ENCODE peak calls at places on chromosomes 13 and 19, in eight cellular contexts. H is body of pancreas, W is mammary epithelial cell, P is keratinocyte, B is GM23338, K is esophagus squamous epithelium, U is psoas muscle, F is stomach. T is an unnamed sample.

GRCh38 chr13:74528751-74529513 is 394.7 kb upstream of the KLF12 start:
- DNase-seq in H (no peak), W (peak; percentile 25), P (no peak), B (no peak), K (no peak), U (no peak), F (no peak), T (no peak)

GRCh38 chr19:49920624-49921363 is 8.2 kb upstream of the ATF5 start:
- DNase-seq in H (no peak), W (no peak), P (no peak), B (no peak), K (no peak), U (no peak), F (no peak), T (no peak)

GRCh38 chr13:93244141-93244917 is 17.7 kb downstream of the GPC6 start:
- DNase-seq in H (no peak), W (peak; percentile 63), P (no peak), B (no peak), K (no peak), U (no peak), F (no peak), T (peak; percentile 19)

GRCh38 chr13:112105884-112106283 is 38.9 kb downstream of the SOX1 start:
- DNase-seq in H (no peak), W (no peak), P (no peak), B (peak; percentile 82), K (no peak), U (no peak), F (no peak), T (no peak)

GRCh38 chr13:44903596-44903995 is 85.7 kb downstream of the NUFIP1 start:
- DNase-seq in H (peak; percentile 64), W (no peak), P (no peak), B (no peak), K (no peak), U (peak; percentile 89), F (peak; percentile 58), T (no peak)

GRCh38 chr13:110306960-110307696 is at the start of the genes COL4A1 and COL4A2:
- DNase-seq in H (peak; percentile 60), W (peak; percentile 75), P (no peak), B (peak; percentile 87), K (no peak), U (peak; percentile 83), F (no peak), T (no peak)

GRCh38 chr13:25811506-25811905 is 240.3 kb downstream of the SHISA2 start:
- DNase-seq in H (no peak), W (no peak), P (no peak), B (no peak), K (no peak), U (no peak), F (no peak), T (no peak)

GRCh38 chr19:418761-419632 is 10.1 kb upstream of the C2CD4C start:
- DNase-seq in H (peak; percentile 5), W (no peak), P (no peak), B (no peak), K (no peak), U (no peak), F (no peak), T (no peak)

GRCh38 chr19:616276-616675 is 17.1 kb downstream of the POLRMT start:
- DNase-seq in H (no peak), W (no peak), P (no peak), B (peak; percentile 72), K (no peak), U (no peak), F (no peak), T (no peak)

GRCh38 chr13:51192348-51192747 is 29.9 kb upstream of the FAM124A start:
- DNase-seq in H (no peak), W (no peak), P (no peak), B (no peak), K (no peak), U (no peak), F (no peak), T (no peak)

GRCh38 chr13:103218253-103218652 is 152.0 kb upstream of the SLC10A2 start:
- DNase-seq in H (no peak), W (no peak), P (no peak), B (no peak), K (no peak), U (no peak), F (no peak), T (no peak)

GRCh38 chr19:50419580-50420035 is 870 bp downstream of the SPIB start:
- DNase-seq in H (no peak), W (no peak), P (no peak), B (peak; percentile 81), K (no peak), U (no peak), F (no peak), T (no peak)

GRCh38 chr13:69585656-69586055 is 522.0 kb upstream of the ATXN8OS start:
- DNase-seq in H (no peak), W (no peak), P (no peak), B (peak; percentile 15), K (no peak), U (no peak), F (no peak), T (no peak)

GRCh38 chr19:39745645-39746044 is 7.8 kb upstream of the CLC start:
- DNase-seq in H (no peak), W (no peak), P (no peak), B (no peak), K (no peak), U (no peak), F (no peak), T (no peak)

GRCh38 chr19:29084266-29084665 is 128.7 kb downstream of the UQCRFS1 start:
- DNase-seq in H (no peak), W (no peak), P (no peak), B (peak; percentile 66), K (no peak), U (no peak), F (no peak), T (no peak)

GRCh38 chr13:100244431-100244830 is 155.5 kb downstream of the PCCA start:
- DNase-seq in H (no peak), W (no peak), P (no peak), B (peak; percentile 35), K (no peak), U (no peak), F (no peak), T (no peak)

GRCh38 chr19:29939628-29940027 is 2.4 kb upstream of the URI1 start:
- DNase-seq in H (no peak), W (no peak), P (no peak), B (no peak), K (no peak), U (no peak), F (no peak), T (no peak)

GRCh38 chr19:19642506-19643157 is 825 bp downstream of the GMIP start:
- DNase-seq in H (no peak), W (no peak), P (no peak), B (no peak), K (no peak), U (no peak), F (no peak), T (peak; percentile 65)

GRCh38 chr13:105196052-105196451 is 1339.4 kb downstream of the EFNB2 start:
- DNase-seq in H (no peak), W (no peak), P (no peak), B (peak; percentile 86), K (no peak), U (no peak), F (no peak), T (no peak)
- H3K4me3 ChIP-seq in H (no peak overlapping the region), W (no peak overlapping the region), P (no peak overlapping the region), B (no peak overlapping the region), K (no peak overlapping the region), U (no peak overlapping the region), F (no peak overlapping the region), T (no peak overlapping the region)

DNA sequence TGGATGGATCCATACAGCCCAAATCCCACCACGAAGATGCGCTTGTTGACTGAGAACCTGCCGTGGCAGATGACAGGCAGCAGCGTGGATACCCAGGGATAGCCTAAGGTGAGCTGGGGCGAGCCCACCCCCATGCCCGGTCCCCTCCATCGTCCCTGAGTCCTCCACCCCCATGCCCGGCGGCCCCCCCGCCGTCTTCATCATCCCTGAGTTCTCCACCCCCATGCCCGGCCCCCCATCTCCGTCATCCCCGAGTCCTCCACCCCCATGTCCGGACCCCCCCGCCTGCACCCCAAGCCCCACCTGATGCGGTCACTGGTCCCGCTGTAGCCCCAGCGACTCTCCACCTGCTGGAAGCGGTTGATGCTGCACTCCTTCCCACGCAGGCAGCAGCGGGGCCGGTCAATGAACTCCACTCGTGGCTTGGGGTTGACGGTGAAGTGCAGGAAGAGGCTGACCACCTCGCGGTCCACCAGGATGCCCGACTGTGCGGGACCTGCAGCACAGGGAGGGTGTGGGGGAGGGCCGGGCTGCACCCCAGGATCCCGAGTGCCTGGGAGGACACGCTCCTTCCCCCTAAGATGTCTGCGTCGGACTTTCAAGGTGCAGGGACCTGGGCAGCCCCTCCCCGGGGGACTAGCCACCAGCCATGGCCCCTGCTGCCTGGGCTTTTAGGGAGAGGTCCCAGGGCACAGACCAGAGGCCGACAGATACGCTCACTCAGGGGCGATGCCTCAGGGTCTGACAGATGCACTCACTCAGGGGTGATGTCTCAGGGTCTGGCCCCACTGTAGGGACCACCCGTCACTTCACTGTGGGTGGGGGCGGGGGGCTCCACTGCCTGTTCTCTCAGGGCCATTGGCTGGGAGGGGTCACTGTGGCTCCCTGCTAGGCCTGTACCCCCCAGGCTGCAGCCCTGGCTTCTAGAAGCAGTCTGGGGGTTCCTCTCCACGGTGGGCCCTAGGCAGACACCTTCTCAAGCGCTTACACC is 28.0 kb downstream of the BTBD2 start:
- DNase-seq in H (no peak), W (no peak), P (no peak), B (peak; percentile 44), K (no peak), U (no peak), F (no peak), T (no peak)
- H3K36me3 ChIP-seq in H (peaks cover 22% of the 10 kb centered on the region), W (peaks cover 13% of the 10 kb centered on the region), P (peaks cover 34% of the 10 kb centered on the region), B (no peaks in the 10 kb centered on the region), K (peaks cover 52% of the 10 kb centered on the region), U (peaks cover 87% of the 10 kb centered on the region), F (peaks cover 69% of the 10 kb centered on the region), T (peaks cover 68% of the 10 kb centered on the region)

DNA sequence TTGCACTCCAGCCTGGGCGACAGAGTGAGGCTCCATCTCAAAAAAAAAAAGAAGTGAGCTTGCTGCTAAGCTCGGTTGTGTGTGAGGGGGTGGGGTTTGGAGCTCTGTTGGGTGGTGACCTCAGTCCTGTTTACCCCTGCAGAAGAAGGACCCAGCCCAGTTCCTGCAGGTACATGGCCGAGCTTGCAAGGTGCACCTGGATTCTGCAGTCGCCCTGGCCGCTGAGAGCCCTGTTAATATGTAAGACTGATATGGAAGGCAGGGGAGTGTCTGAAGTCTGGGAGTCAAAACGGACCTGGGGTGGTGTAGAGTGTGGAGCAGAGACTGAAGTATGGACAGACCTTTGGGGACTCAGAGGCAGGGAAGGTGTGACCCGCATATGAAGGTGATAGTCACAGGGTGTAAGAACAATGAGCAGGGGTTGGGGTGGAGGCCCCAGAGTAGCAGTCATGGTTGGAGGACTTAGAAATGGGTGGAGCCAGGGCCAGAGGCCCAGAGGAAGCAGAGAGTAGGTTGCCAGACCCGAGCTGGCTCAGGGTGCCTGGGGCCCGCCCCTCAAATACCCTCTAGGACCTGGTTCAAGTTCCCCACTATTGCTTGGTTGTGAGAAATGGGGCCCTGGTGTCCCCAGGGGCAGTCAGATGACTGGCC is 13.2 kb downstream of the CLASRP start:
- DNase-seq in H (no peak), W (no peak), P (no peak), B (no peak), K (no peak), U (no peak), F (peak; percentile 85), T (no peak)
- H3K4me1 ChIP-seq in H (peaks cover 28% of the 10 kb centered on the region), W (peaks cover 21% of the 10 kb centered on the region), P (peaks cover 28% of the 10 kb centered on the region), B (no peaks in the 10 kb centered on the region), K (peaks cover 58% of the 10 kb centered on the region), U (peaks cover 28% of the 10 kb centered on the region), F (peaks cover 73% of the 10 kb centered on the region), T (no peaks in the 10 kb centered on the region)

DNA sequence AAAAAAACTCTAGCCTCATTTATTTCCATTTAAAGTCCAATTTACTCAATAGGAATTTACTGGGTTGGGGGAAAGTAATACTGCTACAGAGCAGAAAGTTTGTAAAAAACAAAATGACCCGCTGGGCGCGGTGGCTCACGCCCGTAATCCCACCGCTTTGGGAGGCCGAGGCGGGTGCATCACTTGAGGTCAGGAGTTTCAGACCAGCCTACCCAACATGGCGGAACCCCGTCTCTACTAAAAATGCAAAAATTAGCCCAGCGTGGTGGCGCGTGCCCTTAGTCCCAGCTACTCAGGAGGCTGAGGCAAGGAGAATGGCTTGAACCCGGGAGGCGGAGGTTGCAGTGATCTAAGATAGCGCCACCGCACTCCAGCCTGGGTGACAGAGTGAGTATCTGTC is 745.6 kb downstream of the SLITRK1 start:
- DNase-seq in H (no peak), W (no peak), P (no peak), B (no peak), K (no peak), U (no peak), F (no peak), T (no peak)
- H3K4me3 ChIP-seq in H (no peak overlapping the region), W (no peak overlapping the region), P (no peak overlapping the region), B (no peak overlapping the region), K (no peak overlapping the region), U (no peak overlapping the region), F (no peak overlapping the region), T (no peak overlapping the region)